ENCODE peak calls at places on chromosomes 12 and 14, in six cellular contexts. G is GM04503; N is hepatocyte; X is progenitor cell of endocrine pancreas; P is activated gamma-delta T cell treated with anti-CD3 and anti-CD28 coated beads, Interleukin-2, amount 50 U/mL, for 16 hours; C is activated CD4-positive, alpha-beta T cell treated with anti-CD3 and anti-CD28 coated beads, Interleukin-2, amount 50 U/mL, for 1 hour. K is an unnamed sample.
A peak's percentile ranks its signal among the peaks of the same experiment; 100 is the strongest.

GRCh38 chr12:50249464-50250229 is 33.7 kb downstream of the LIMA1 start:
- DNase-seq in G (no peak), N (no peak), X (no peak), P (no peak), C (no peak), K (no peak)

GRCh38 chr12:19190292-19191031 is 60.9 kb downstream of the PLEKHA5 start:
- DNase-seq in G (no peak), N (no peak), X (no peak), P (no peak), C (no peak), K (no peak)

GRCh38 chr12:71591601-71592000 is 72.0 kb downstream of the ZFC3H1 start:
- DNase-seq in G (no peak), N (no peak), X (no peak), P (no peak), C (no peak), K (no peak)

GRCh38 chr14:56351861-56352260 is 227.7 kb upstream of the TMEM260 start:
- DNase-seq in G (peak; percentile 57), N (no peak), X (no peak), P (no peak), C (no peak), K (peak; percentile 55)

GRCh38 chr12:75888398-75888797 is 143.2 kb downstream of the PHLDA1 start:
- DNase-seq in G (no peak), N (no peak), X (no peak), P (no peak), C (no peak), K (no peak)

GRCh38 chr12:121578230-121579189 is 2.3 kb downstream of the KDM2B start:
- DNase-seq in G (no peak), N (no peak), X (no peak), P (no peak), C (peak; percentile 24), K (no peak)

GRCh38 chr12:14185441-14186192 is 179.9 kb upstream of the ATF7IP start:
- DNase-seq in G (no peak), N (peak; percentile 80), X (peak; percentile 38), P (no peak), C (no peak), K (peak; percentile 11)

GRCh38 chr14:94964931-94965330 is 192.4 kb downstream of the DICER1 start:
- DNase-seq in G (no peak), N (no peak), X (no peak), P (no peak), C (no peak), K (no peak)

GRCh38 chr14:104682107-104682593 is 7.3 kb upstream of the INF2 start:
- DNase-seq in G (no peak), N (no peak), X (no peak), P (no peak), C (no peak), K (no peak)